ENCODE peak calls at places on chromosome 18, in eight cellular contexts. D, U, C, X, W, R, P and T are unnamed samples.
A peak's percentile ranks its signal among the peaks of the same experiment; 100 is the strongest.

GRCh38 chr18:76425299-76426101 is 69.5 kb downstream of the ZNF516 start:
- DNase-seq in C (no peak), D (no peak), X (peak; percentile 65), R (no peak), P (no peak), U (no peak), W (no peak), T (no peak)

GRCh38 chr18:61580061-61580460 is 246.8 kb downstream of the CDH20 start:
- DNase-seq in R (no peak), C (no peak), U (no peak), D (no peak), W (peak; percentile 5), X (no peak), P (no peak), T (no peak)

GRCh38 chr18:9743200-9744016 is 35.3 kb downstream of the RAB31 start:
- DNase-seq in U (no peak), P (peak; percentile 73), D (peak; percentile 98), W (peak; percentile 49), X (peak; percentile 87), R (no peak), C (no peak), T (peak; percentile 39)

GRCh38 chr18:11798271-11798670 is 52.9 kb upstream of the CHMP1B start:
- DNase-seq in D (no peak), R (no peak), C (no peak), U (no peak), P (no peak), X (no peak), W (no peak), T (no peak)

GRCh38 chr18:66510357-66511027 is 93.4 kb downstream of the CDH19 start:
- DNase-seq in C (no peak), P (no peak), X (no peak), W (no peak), D (no peak), R (no peak), U (no peak), T (no peak)

GRCh38 chr18:77763530-77763929 is 513.9 kb downstream of the GALR1 start:
- DNase-seq in C (no peak), X (no peak), R (no peak), P (no peak), D (no peak), W (no peak), U (no peak), T (no peak)

GRCh38 chr18:74564012-74564411 is 29.7 kb downstream of the CNDP1 start:
- DNase-seq in X (no peak), C (no peak), R (no peak), P (no peak), U (no peak), D (no peak), W (no peak), T (no peak)

GRCh38 chr18:57231846-57232245 is 85.0 kb downstream of the BOD1L2 start:
- DNase-seq in C (no peak), D (no peak), X (no peak), R (no peak), P (no peak), U (no peak), W (no peak), T (no peak)

GRCh38 chr18:5413447-5413846 is 117.9 kb upstream of the ZBTB14 start:
- DNase-seq in P (no peak), D (no peak), U (no peak), W (no peak), C (no peak), X (no peak), R (no peak), T (no peak)

GRCh38 chr18:64233855-64234254 is 85.0 kb upstream of the LINC00305 start:
- DNase-seq in X (no peak), P (no peak), R (no peak), W (no peak), C (no peak), D (no peak), U (no peak), T (no peak)

GRCh38 chr18:51957001-51957400 is 383.0 kb upstream of the DCC start:
- DNase-seq in X (no peak), D (no peak), W (no peak), P (no peak), C (no peak), U (no peak), R (no peak), T (no peak)

GRCh38 chr18:4589056-4589800 is 134.1 kb upstream of the DLGAP1 start:
- DNase-seq in W (peak; percentile 10), X (no peak), U (no peak), P (peak; percentile 13), C (no peak), D (no peak), R (no peak), T (no peak)

GRCh38 chr18:62128157-62128556 is 58.7 kb downstream of the PIGN start:
- DNase-seq in U (peak; percentile 46), D (peak; percentile 55), C (no peak), P (peak; percentile 18), W (no peak), X (no peak), R (no peak), T (no peak)

GRCh38 chr18:79882522-79883241 is 68.8 kb downstream of the SLC66A2 start:
- DNase-seq in W (no peak), C (no peak), U (no peak), X (peak; percentile 32), R (no peak), D (no peak), P (peak; percentile 23), T (no peak)

GRCh38 chr18:63199743-63200241 is 119.8 kb downstream of the BCL2 start:
- DNase-seq in W (no peak), R (no peak), U (no peak), X (no peak), P (no peak), D (no peak), C (no peak), T (no peak)
- H3K36me3 ChIP-seq in W (no peaks in the 10 kb centered on the region), R (no peaks in the 10 kb centered on the region), U (no peaks in the 10 kb centered on the region), X (no peaks in the 10 kb centered on the region), P (no peaks in the 10 kb centered on the region), D (no peaks in the 10 kb centered on the region), C (no peaks in the 10 kb centered on the region), T (no peaks in the 10 kb centered on the region)

GRCh38 chr18:24659837-24660720 is 199.6 kb downstream of the HRH4 start:
- DNase-seq in X (no peak), U (no peak), D (no peak), P (peak; percentile 46), C (peak; percentile 24), W (no peak), R (no peak), T (peak; percentile 44)
- H3K4me3 ChIP-seq in X (no peak overlapping the region), U (no peak overlapping the region), D (no peak overlapping the region), P (peak overlapping the region; percentile 53), C (peak overlapping the region; percentile 22), W (no peak overlapping the region), R (peak overlapping the region; percentile 35), T (peak overlapping the region; percentile 55)

GRCh38 chr18:58761241-58761969 is 90.1 kb downstream of the MALT1 start:
- DNase-seq in P (peak; percentile 73), D (no peak), R (peak; percentile 61), U (peak; percentile 8), X (peak; percentile 18), C (no peak), W (no peak), T (no peak)
- TF ChIP-seq CTCF in P (no peak), D (no peak), R (no peak), U (no peak), X (no peak), C (no peak), W (no peak), T (no peak)

GRCh38 chr18:8453528-8453927 is 155.7 kb upstream of the RAB12 start:
- DNase-seq in U (no peak), D (no peak), R (no peak), W (no peak), X (no peak), P (no peak), C (no peak), T (no peak)

GRCh38 chr18:8450013-8450412 is 159.2 kb upstream of the RAB12 start:
- DNase-seq in U (no peak), X (peak; percentile 85), W (no peak), P (no peak), D (no peak), C (no peak), R (no peak), T (no peak)

GRCh38 chr18:8454136-8454535 is 155.1 kb upstream of the RAB12 start:
- DNase-seq in W (no peak), X (no peak), U (no peak), P (no peak), R (no peak), D (no peak), C (no peak), T (no peak)

GRCh38 chr18:8448091-8448490 is 161.1 kb upstream of the RAB12 start:
- DNase-seq in R (no peak), D (no peak), C (no peak), W (no peak), P (no peak), X (no peak), U (no peak), T (no peak)

GRCh38 chr18:8450898-8451665 is 158.2 kb upstream of the RAB12 start:
- DNase-seq in U (no peak), D (no peak), X (peak; percentile 64), W (no peak), R (no peak), P (no peak), C (no peak), T (no peak)
- H3K36me3 ChIP-seq in U (no peaks in the 10 kb centered on the region), D (no peaks in the 10 kb centered on the region), X (no peaks in the 10 kb centered on the region), W (no peaks in the 10 kb centered on the region), R (no peaks in the 10 kb centered on the region), P (no peaks in the 10 kb centered on the region), C (no peaks in the 10 kb centered on the region), T (no peaks in the 10 kb centered on the region)

GRCh38 chr18:34223164-34223892 is 1.4 kb downstream of the NOL4 start:
- DNase-seq in R (no peak), U (no peak), W (peak; percentile 13), P (no peak), C (no peak), D (no peak), X (peak; percentile 85), T (no peak)
- H3K4me3 ChIP-seq in R (peak overlapping the region; percentile 50), U (peak overlapping the region; percentile 25), W (peak overlapping the region; percentile 46), P (peak overlapping the region; percentile 49), C (peak overlapping the region; percentile 35), D (peak overlapping the region; percentile 52), X (peak overlapping the region; percentile 81), T (peak overlapping the region; percentile 67)